ENCODE peak calls at places on chromosomes 11 and 22, in eight cellular contexts. V is A549; H is stimulated activated naive CD8-positive, alpha-beta T cell treated with anti-CD3 and anti-CD28 coated beads, Interleukin-15, amount 100 ng/mL, for 72 hours; W is K562; P is T-cell; K is pancreas; D is GM12878; Y is naive B cell. Z is an unnamed sample.

GRCh38 chr11:116703421-116703820 is 69.4 kb downstream of the BUD13 start:
- ATAC-seq in V (no peak), H (no peak), W (no peak), P (no peak), K (no peak), D (no peak), Y (no peak), Z (no peak)

GRCh38 chr11:61955416-61956135 is 5.4 kb downstream of the BEST1 start:
- ATAC-seq in V (no peak), H (peak), W (no peak), P (peak), K (no peak), D (peak), Y (peak), Z (peak)

GRCh38 chr11:76577199-76577920 is 93.2 kb downstream of the LRRC32 start:
- ATAC-seq in V (peak), H (no peak), W (no peak), P (no peak), K (no peak), D (no peak), Y (no peak), Z (no peak)

GRCh38 chr11:76655466-76656086 is 15.0 kb downstream of the LRRC32 start:
- ATAC-seq in V (no peak), H (no peak), W (no peak), P (no peak), K (no peak), D (no peak), Y (no peak), Z (no peak)

GRCh38 chr11:68090706-68091105 is 30.5 kb downstream of the CHKA start:
- ATAC-seq in V (peak), H (peak), W (no peak), P (peak), K (peak), D (peak), Y (peak), Z (peak)

GRCh38 chr11:69427906-69428880 is 53.3 kb upstream of the LINC01488 start:
- ATAC-seq in V (no peak), H (no peak), W (no peak), P (no peak), K (no peak), D (no peak), Y (no peak), Z (no peak)

GRCh38 chr11:70312401-70313357 is 42.2 kb downstream of the PPFIA1 start:
- ATAC-seq in V (no peak), H (no peak), W (peak), P (no peak), K (no peak), D (no peak), Y (no peak), Z (no peak)

GRCh38 chr11:47062736-47063135 is 113.9 kb downstream of the ARFGAP2 start:
- ATAC-seq in V (no peak), H (no peak), W (no peak), P (no peak), K (no peak), D (no peak), Y (no peak), Z (no peak)

GRCh38 chr11:7573558-7574296 is 59.9 kb downstream of the PPFIBP2 start:
- ATAC-seq in V (peak), H (no peak), W (peak), P (no peak), K (no peak), D (no peak), Y (no peak), Z (no peak)

GRCh38 chr11:77141034-77141433 is 13.0 kb downstream of the MYO7A start:
- ATAC-seq in V (peak), H (no peak), W (no peak), P (no peak), K (peak), D (no peak), Y (no peak), Z (no peak)

GRCh38 chr11:117934526-117935307 is 5.5 kb upstream of the TMPRSS13 start:
- ATAC-seq in V (no peak), H (no peak), W (no peak), P (no peak), K (no peak), D (no peak), Y (no peak), Z (peak)

GRCh38 chr11:72326151-72326842 is 82.3 kb upstream of the PHOX2A start:
- ATAC-seq in V (peak), H (no peak), W (peak), P (no peak), K (no peak), D (no peak), Y (no peak), Z (no peak)

GRCh38 chr22:33210129-33210784 is 152.1 kb upstream of the SYN3 start:
- ATAC-seq in V (peak), H (peak), W (peak), P (no peak), K (no peak), D (peak), Y (peak), Z (peak)

GRCh38 chr22:41469218-41469851 is 418 bp downstream of the ACO2 start:
- ATAC-seq in V (peak), H (peak), W (peak), P (no peak), K (peak), D (peak), Y (no peak), Z (peak)